ENCODE peak calls at places on chromosomes 1 and 21, in six cellular contexts. R, N, M, J, Z and U are unnamed samples.

GRCh38 chr1:240350910-240351331 is 259.2 kb downstream of the FMN2 start:
- DNase-seq in R (no peak), N (no peak), M (no peak), J (no peak), Z (no peak), U (peak; percentile 9)

GRCh38 chr1:67683736-67684525 is 1.1 kb upstream of the GADD45A start:
- DNase-seq in R (no peak), N (no peak), M (no peak), J (no peak), Z (no peak), U (peak; percentile 20)

GRCh38 chr1:15280416-15280815 is 33.4 kb downstream of the FHAD1 start:
- DNase-seq in R (no peak), N (no peak), M (no peak), J (no peak), Z (no peak), U (no peak)

GRCh38 chr1:92961896-92962752 is 862 bp upstream of the DIPK1A start:
- DNase-seq in R (peak; percentile 27), N (peak; percentile 61), M (peak; percentile 74), J (peak; percentile 41), Z (no peak), U (peak; percentile 55)

GRCh38 chr1:8822383-8823294 is 5.2 kb upstream of the RERE start:
- DNase-seq in R (no peak), N (peak; percentile 30), M (peak; percentile 52), J (no peak), Z (no peak), U (peak; percentile 53)

GRCh38 chr1:20721117-20722061 is 3.6 kb upstream of the KIF17 start:
- DNase-seq in R (peak; percentile 6), N (no peak), M (peak; percentile 61), J (no peak), Z (peak; percentile 57), U (no peak)

GRCh38 chr1:221622389-221622788 is 119.5 kb downstream of the DUSP10 start:
- DNase-seq in R (no peak), N (no peak), M (no peak), J (no peak), Z (no peak), U (no peak)

GRCh38 chr1:232963366-232963765 is 13.0 kb downstream of the NTPCR start:
- DNase-seq in R (no peak), N (no peak), M (no peak), J (no peak), Z (no peak), U (no peak)

GRCh38 chr21:33541105-33541711 is 709 bp downstream of the GART start:
- DNase-seq in R (no peak), N (peak; percentile 31), M (no peak), J (no peak), Z (no peak), U (no peak)

GRCh38 chr1:2215909-2216766 is 12.0 kb upstream of the SKI start:
- DNase-seq in R (no peak), N (no peak), M (peak; percentile 70), J (no peak), Z (no peak), U (no peak)

GRCh38 chr1:234645474-234645953 is 35.5 kb upstream of the IRF2BP2 start:
- DNase-seq in R (no peak), N (peak; percentile 14), M (no peak), J (no peak), Z (no peak), U (no peak)

GRCh38 chr1:47323475-47324105 is 9.6 kb upstream of the STIL start:
- DNase-seq in R (no peak), N (peak; percentile 59), M (no peak), J (no peak), Z (no peak), U (no peak)

GRCh38 chr1:85363526-85363925 is 87.1 kb upstream of the BCL10 start:
- DNase-seq in R (no peak), N (no peak), M (no peak), J (no peak), Z (no peak), U (no peak)

GRCh38 chr1:153431928-153432327 is 15.6 kb downstream of the S100A7A start:
- DNase-seq in R (no peak), N (no peak), M (no peak), J (no peak), Z (no peak), U (no peak)

GRCh38 chr1:201946224-201946908 is at the start of gene LMOD1:
- DNase-seq in R (peak; percentile 83), N (peak; percentile 72), M (peak; percentile 99), J (peak; percentile 60), Z (peak; percentile 85), U (no peak)

GRCh38 chr1:110171134-110171733 is 20.9 kb downstream of the SLC6A17 start:
- DNase-seq in R (no peak), N (no peak), M (no peak), J (no peak), Z (no peak), U (no peak)

GRCh38 chr1:26584022-26584485 is 54.5 kb downstream of the RPS6KA1 start:
- DNase-seq in R (no peak), N (no peak), M (no peak), J (no peak), Z (no peak), U (no peak)

GRCh38 chr1:60461889-60462595 is 388.5 kb upstream of the C1orf87 start:
- DNase-seq in R (no peak), N (no peak), M (no peak), J (no peak), Z (no peak), U (no peak)

GRCh38 chr1:155050560-155051341 is at the start of gene ADAM15:
- DNase-seq in R (peak; percentile 70), N (peak; percentile 93), M (peak; percentile 91), J (peak; percentile 84), Z (peak; percentile 95), U (peak; percentile 93)

GRCh38 chr1:24321712-24322635 is 2.8 kb downstream of the GRHL3 start:
- DNase-seq in R (no peak), N (peak; percentile 53), M (no peak), J (peak; percentile 31), Z (peak; percentile 78), U (peak; percentile 83)

GRCh38 chr1:160078392-160079195 is 2.7 kb upstream of the KCNJ9 start:
- DNase-seq in R (no peak), N (peak; percentile 50), M (no peak), J (no peak), Z (peak; percentile 74), U (peak; percentile 14)

GRCh38 chr1:242129103-242129502 is 130.2 kb upstream of the MAP1LC3C start:
- DNase-seq in R (no peak), N (no peak), M (no peak), J (no peak), Z (no peak), U (peak; percentile 6)

GRCh38 chr1:53895421-53895820 is 1.4 kb downstream of the DIO1 start:
- DNase-seq in R (no peak), N (no peak), M (no peak), J (no peak), Z (no peak), U (no peak)

GRCh38 chr1:31795801-31796621 is 19.8 kb downstream of the SPOCD1 start:
- DNase-seq in R (no peak), N (no peak), M (peak; percentile 51), J (no peak), Z (no peak), U (no peak)

GRCh38 chr1:156475568-156476500 is 24.7 kb downstream of the MEF2D start:
- DNase-seq in R (no peak), N (peak; percentile 73), M (peak; percentile 98), J (peak; percentile 73), Z (peak; percentile 68), U (no peak)

GRCh38 chr1:108889706-108890105 is 12.9 kb downstream of the GPSM2 start:
- DNase-seq in R (no peak), N (no peak), M (no peak), J (no peak), Z (no peak), U (no peak)

GRCh38 chr21:45073301-45074047 is 906 bp upstream of the ADARB1 start:
- DNase-seq in R (no peak), N (peak; percentile 38), M (no peak), J (peak; percentile 34), Z (peak; percentile 71), U (peak; percentile 59)

GRCh38 chr21:38639782-38640750 is 141.8 kb upstream of the ERG start:
- DNase-seq in R (no peak), N (no peak), M (no peak), J (no peak), Z (no peak), U (no peak)

GRCh38 chr1:23531695-23532094 is 662 bp upstream of the E2F2 start:
- DNase-seq in R (no peak), N (no peak), M (no peak), J (no peak), Z (no peak), U (no peak)

GRCh38 chr1:247293047-247293446 is 37.2 kb downstream of the VN1R5 start:
- DNase-seq in R (no peak), N (no peak), M (peak; percentile 38), J (no peak), Z (no peak), U (no peak)
- TF ChIP-seq CTCF in R (no peak), N (no peak), M (no peak), J (no peak), Z (no peak), U (no peak)

DNA sequence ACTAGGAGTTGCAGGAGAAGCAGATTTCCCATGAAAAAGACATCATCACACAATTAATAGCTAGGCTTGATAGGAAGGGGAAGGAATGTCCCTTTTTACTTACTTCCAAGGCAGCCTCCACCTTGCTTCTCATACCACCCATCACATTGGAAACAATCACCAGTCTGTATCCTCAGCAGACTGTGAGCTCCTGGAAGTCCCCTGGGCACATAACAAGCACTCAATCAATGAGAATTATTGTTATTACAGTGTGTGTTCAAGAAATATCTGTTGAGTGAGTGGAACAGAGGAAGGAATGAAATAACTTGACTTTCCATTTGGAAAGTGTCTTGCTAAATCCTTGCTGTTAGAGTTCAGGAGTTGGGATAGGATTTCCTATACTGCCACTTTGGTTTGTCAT is 36.2 kb downstream of the HIVEP3 start:
- DNase-seq in R (no peak), N (no peak), M (no peak), J (no peak), Z (no peak), U (no peak)
- H3K27ac ChIP-seq in R (no peak overlapping the region), N (no peak overlapping the region), M (no peak overlapping the region), J (peak overlapping the region; percentile 44), Z (no peak overlapping the region), U (no peak overlapping the region)

DNA sequence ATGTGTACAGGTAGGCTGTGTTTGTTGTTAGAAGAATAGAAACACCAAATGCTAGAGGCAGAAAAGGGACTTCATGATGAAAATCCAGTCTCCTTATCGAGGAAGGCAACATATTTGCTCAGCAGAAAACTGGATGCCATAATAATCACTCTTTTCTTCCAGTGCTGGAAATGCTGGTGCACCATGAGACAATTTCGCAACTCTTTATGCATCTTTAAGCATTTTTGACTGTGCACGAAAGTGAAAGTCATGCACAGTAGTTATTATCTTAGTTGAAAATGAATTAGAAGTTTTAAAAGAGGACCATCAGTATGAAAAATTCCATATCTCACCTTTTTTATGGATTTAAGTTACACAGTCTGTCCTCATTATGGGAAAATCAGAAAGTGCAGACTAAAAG is 29.1 kb downstream of the SMYD2 start:
- DNase-seq in R (no peak), N (no peak), M (no peak), J (no peak), Z (no peak), U (no peak)
- TF ChIP-seq CTCF in R (no peak), N (no peak), M (no peak), J (no peak), Z (no peak), U (no peak)

DNA sequence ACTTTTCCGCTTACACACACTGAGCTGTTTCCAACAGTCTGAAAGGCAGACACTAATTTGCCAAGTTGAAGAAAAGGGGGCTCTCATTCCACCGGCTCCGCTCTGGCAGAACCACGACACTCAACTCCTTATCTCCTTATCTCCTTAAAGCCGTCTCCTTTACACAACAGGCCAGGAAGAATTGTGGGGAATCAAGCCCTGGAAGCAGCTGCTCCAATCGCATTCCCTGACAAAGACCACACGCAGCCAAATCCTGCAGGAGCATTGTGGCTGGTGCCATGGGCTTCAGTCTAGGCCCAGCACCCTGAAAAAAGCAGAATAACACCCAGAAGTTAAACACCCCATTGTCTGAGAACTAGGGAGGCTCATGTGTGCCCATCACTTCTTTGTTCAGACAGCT is 24.1 kb downstream of the SUSD4 start:
- DNase-seq in R (no peak), N (no peak), M (no peak), J (no peak), Z (no peak), U (no peak)
- H3K27ac ChIP-seq in R (no peak overlapping the region), N (no peak overlapping the region), M (no peak overlapping the region), J (no peak overlapping the region), Z (no peak overlapping the region), U (no peak overlapping the region)